ENCODE peak calls at places on chromosomes 6 and 20, in five cellular contexts. H, B, L, D and G are unnamed samples.

GRCh38 chr6:36426622-36427021 is 16.0 kb downstream of the PXT1 start:
- DNase-seq in H (no peak), B (no peak), L (no peak), D (no peak), G (no peak)

GRCh38 chr6:81894788-81895221 is 142.3 kb upstream of the TENT5A start:
- DNase-seq in H (no peak), B (no peak), L (no peak), D (peak), G (no peak)

GRCh38 chr6:105553174-105553573 is 150.3 kb upstream of the PREP start:
- DNase-seq in H (no peak), B (no peak), L (no peak), D (no peak), G (no peak)

GRCh38 chr6:16723833-16724232 is 37.4 kb downstream of the ATXN1 start:
- DNase-seq in H (no peak), B (no peak), L (no peak), D (peak), G (no peak)

GRCh38 chr6:167235005-167235404 is 56.1 kb upstream of the UNC93A start:
- DNase-seq in H (no peak), B (no peak), L (no peak), D (no peak), G (no peak)

GRCh38 chr6:51855310-51856082 is 231.9 kb downstream of the PKHD1 start:
- DNase-seq in H (no peak), B (peak), L (no peak), D (peak), G (peak)

GRCh38 chr6:21348462-21349195 is 244.9 kb upstream of the SOX4 start:
- DNase-seq in H (no peak), B (peak), L (no peak), D (peak), G (no peak)

GRCh38 chr6:66478705-66479104 is 771.7 kb upstream of the EYS start:
- DNase-seq in H (no peak), B (no peak), L (no peak), D (no peak), G (no peak)

GRCh38 chr20:25081730-25082497 is at the start of gene VSX1:
- DNase-seq in H (no peak), B (no peak), L (no peak), D (no peak), G (no peak)

GRCh38 chr6:154092336-154092962 is 53.4 kb downstream of the OPRM1 start:
- DNase-seq in H (no peak), B (no peak), L (no peak), D (no peak), G (no peak)

GRCh38 chr6:123402052-123402451 is 234.7 kb downstream of the TRDN start:
- DNase-seq in H (no peak), B (no peak), L (no peak), D (peak), G (no peak)

GRCh38 chr6:90610291-90610670 is 23.4 kb upstream of the MAP3K7 start:
- DNase-seq in H (no peak), B (peak), L (no peak), D (peak), G (no peak)

GRCh38 chr20:25277051-25277801 is 29.3 kb downstream of the PYGB start:
- DNase-seq in H (peak), B (no peak), L (no peak), D (no peak), G (no peak)

GRCh38 chr20:63682384-63683139 is 13.9 kb upstream of the TNFRSF6B start:
- DNase-seq in H (no peak), B (no peak), L (no peak), D (peak), G (no peak)

GRCh38 chr6:112457891-112458290 is 110.8 kb downstream of the RFPL4B start:
- DNase-seq in H (no peak), B (no peak), L (no peak), D (peak), G (no peak)

GRCh38 chr20:50510706-50511401 is 671 bp downstream of the PTPN1 start:
- DNase-seq in H (no peak), B (peak), L (no peak), D (no peak), G (no peak)

GRCh38 chr6:42236680-42237473 is 19.2 kb upstream of the MRPS10 start:
- DNase-seq in H (no peak), B (no peak), L (no peak), D (no peak), G (no peak)

GRCh38 chr20:50583422-50584150 is 73.4 kb downstream of the PTPN1 start:
- DNase-seq in H (no peak), B (no peak), L (no peak), D (no peak), G (no peak)

GRCh38 chr6:169370054-169370453 is 116.4 kb upstream of the THBS2 start:
- DNase-seq in H (no peak), B (no peak), L (no peak), D (peak), G (no peak)

GRCh38 chr6:136378888-136379287 is 89.2 kb upstream of the BCLAF1 start:
- DNase-seq in H (no peak), B (no peak), L (no peak), D (no peak), G (no peak)

GRCh38 chr20:49306903-49307336 is 29.1 kb upstream of the ZNFX1 start:
- DNase-seq in H (no peak), B (no peak), L (no peak), D (no peak), G (no peak)

GRCh38 chr6:112275365-112275764 is 21.0 kb upstream of the LAMA4 start:
- DNase-seq in H (no peak), B (no peak), L (no peak), D (no peak), G (no peak)

GRCh38 chr20:10562929-10563328 is 110.9 kb downstream of the JAG1 start:
- DNase-seq in H (no peak), B (no peak), L (no peak), D (peak), G (no peak)

GRCh38 chr20:32792316-32792715 is 27.4 kb upstream of the MAPRE1 start:
- DNase-seq in H (peak), B (no peak), L (peak), D (peak), G (no peak)

GRCh38 chr6:43489277-43490072 is 12.1 kb downstream of the TJAP1 start:
- DNase-seq in H (no peak), B (no peak), L (no peak), D (no peak), G (no peak)

GRCh38 chr6:158004696-158005095 is 23.0 kb downstream of the SYNJ2 start:
- DNase-seq in H (no peak), B (no peak), L (no peak), D (no peak), G (no peak)

GRCh38 chr6:105573556-105573955 is 170.7 kb upstream of the PREP start:
- DNase-seq in H (no peak), B (no peak), L (no peak), D (no peak), G (no peak)

GRCh38 chr20:59813126-59813947 is 120.1 kb downstream of the SYCP2 start:
- DNase-seq in H (no peak), B (no peak), L (no peak), D (no peak), G (no peak)

GRCh38 chr20:54345817-54346216 is 129.6 kb upstream of the DOK5 start:
- DNase-seq in H (no peak), B (no peak), L (no peak), D (peak), G (no peak)

GRCh38 chr20:24890286-24890685 is 58.8 kb upstream of the CST7 start:
- DNase-seq in H (no peak), B (no peak), L (no peak), D (no peak), G (no peak)

GRCh38 chr6:140731741-140732140 is 1357.3 kb upstream of the CITED2 start:
- DNase-seq in H (no peak), B (no peak), L (no peak), D (peak), G (no peak)

GRCh38 chr6:163296835-163297519 is 117.5 kb upstream of the QKI start:
- DNase-seq in H (no peak), B (no peak), L (no peak), D (no peak), G (no peak)

GRCh38 chr20:44583179-44583578 is 800 bp downstream of the PKIG start:
- DNase-seq in H (no peak), B (no peak), L (no peak), D (no peak), G (no peak)

GRCh38 chr20:3687655-3688054 is 5.8 kb upstream of the ADAM33 start:
- DNase-seq in H (no peak), B (no peak), L (no peak), D (peak), G (no peak)